ENCODE peak calls at places on chromosomes 5 and 9, in seven cellular contexts. H is HepG2, U is HCT116, N is H1, S is SK-N-SH, R is GM12878, A is K562. X is an unnamed sample.

GRCh38 chr5:124102491-124102890 is 590.5 kb downstream of the CSNK1G3 start:
- DNase-seq in S (no peak), U (no peak), A (no peak), R (no peak), N (no peak), H (no peak), X (no peak)

GRCh38 chr5:171336486-171337206 is 27.6 kb downstream of the TLX3 start:
- DNase-seq in S (no peak), U (peak; percentile 42), H (no peak), A (no peak), R (no peak), N (no peak), X (peak; percentile 72)

GRCh38 chr5:130992621-130993020 is 172.4 kb downstream of the HINT1 start:
- DNase-seq in S (no peak), R (no peak), A (no peak), U (no peak), N (no peak), H (no peak), X (no peak)

GRCh38 chr5:65209341-65209740 is 272.4 kb downstream of the ADAMTS6 start:
- DNase-seq in R (no peak), S (no peak), A (no peak), H (no peak), U (no peak), N (no peak), X (no peak)

GRCh38 chr9:108687360-108687981 is 168.3 kb downstream of the ACTL7B start:
- DNase-seq in H (no peak), A (no peak), R (no peak), N (no peak), U (no peak), S (no peak), X (no peak)

GRCh38 chr5:52693279-52693678 is 94.4 kb upstream of the ITGA1 start:
- DNase-seq in R (no peak), S (peak; percentile 12), H (peak; percentile 30), U (no peak), N (no peak), A (no peak), X (no peak)

GRCh38 chr9:33133186-33133585 is 34.0 kb downstream of the B4GALT1 start:
- DNase-seq in N (no peak), S (no peak), H (no peak), U (no peak), A (no peak), R (no peak), X (no peak)

GRCh38 chr9:94511134-94511942 is 43.5 kb upstream of the PCAT7 start:
- DNase-seq in R (no peak), N (no peak), H (peak; percentile 63), A (no peak), U (no peak), S (no peak), X (no peak)

GRCh38 chr9:93307468-93308157 is 123.7 kb downstream of the WNK2 start:
- DNase-seq in S (no peak), U (no peak), A (no peak), H (no peak), R (no peak), N (no peak), X (no peak)

GRCh38 chr5:119058979-119059529 is 11.8 kb upstream of the DMXL1 start:
- DNase-seq in R (no peak), S (no peak), H (no peak), N (no peak), A (no peak), U (no peak), X (no peak)

GRCh38 chr5:119067338-119067737 is 3.5 kb upstream of the DMXL1 start:
- DNase-seq in S (no peak), N (no peak), A (no peak), U (no peak), R (no peak), H (no peak), X (no peak)

GRCh38 chr5:119059740-119060255 is 11.1 kb upstream of the DMXL1 start:
- DNase-seq in R (no peak), U (no peak), S (no peak), N (no peak), H (no peak), A (peak; percentile 39), X (no peak)

DNA sequence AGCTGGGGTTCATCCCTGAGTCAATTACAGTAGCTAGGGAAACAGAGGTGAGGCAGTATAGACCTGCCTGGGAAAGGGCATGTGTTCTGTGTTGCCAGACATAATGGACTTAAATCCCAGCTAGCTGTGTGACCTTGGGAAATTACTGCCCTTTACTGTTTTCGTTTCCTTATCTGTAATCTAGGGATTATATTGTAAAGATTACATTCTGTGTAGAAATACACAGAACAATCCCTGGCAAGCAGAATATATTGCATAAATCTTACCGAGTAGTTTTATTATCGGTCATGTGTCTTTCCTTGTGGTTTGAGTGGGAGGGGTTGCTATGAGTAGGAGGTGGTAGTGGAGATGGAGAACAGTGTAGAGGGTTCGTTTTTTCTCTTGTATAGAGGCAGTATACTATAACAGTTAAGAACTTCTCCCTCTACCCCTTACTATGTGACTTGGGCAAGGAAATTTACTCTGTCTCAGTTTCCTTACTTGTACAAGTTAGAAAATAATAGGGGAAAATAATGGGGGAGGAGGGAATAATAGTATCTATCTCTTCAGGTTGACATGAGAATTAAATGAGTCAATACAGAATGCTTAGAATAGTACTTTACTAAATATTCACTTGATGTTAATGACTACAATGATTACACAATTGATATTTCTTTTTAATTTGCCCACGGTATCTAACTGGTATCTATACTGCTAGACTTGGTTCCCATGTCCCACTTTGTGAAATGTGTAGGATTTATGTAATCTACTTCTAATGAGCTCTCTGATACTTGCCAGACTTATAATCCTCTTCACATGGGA is 7.1 kb upstream of the DMXL1 start:
- DNase-seq in H (peak; percentile 63), U (no peak), N (no peak), A (peak; percentile 18), R (no peak), S (no peak), X (peak; percentile 15)
- TF ChIP-seq JUND in H (no peak), U (no peak), N (no peak), A (no peak), R (no peak), S (no peak), X (no peak)

GRCh38 chr9:137975936-137976565 is 98.5 kb downstream of the CACNA1B start:
- DNase-seq in H (no peak), S (no peak), U (no peak), A (no peak), N (no peak), R (no peak), X (no peak)
- TF ChIP-seq JUND in H (no peak), S (no peak), U (no peak), A (no peak), N (no peak), R (no peak), X (no peak)

GRCh38 chr9:74577956-74578355 is 80.8 kb downstream of the RORB start:
- DNase-seq in S (no peak), A (no peak), N (no peak), H (peak; percentile 9), U (peak; percentile 1), R (no peak), X (peak; percentile 20)
- TF ChIP-seq JUND in S (no peak), A (no peak), N (no peak), H (no peak), U (no peak), R (no peak), X (no peak)

GRCh38 chr5:103674739-103675138 is 112.2 kb upstream of the NUDT12 start:
- DNase-seq in H (no peak), U (no peak), S (no peak), A (no peak), R (no peak), N (no peak), X (no peak)
- TF ChIP-seq JUND in H (no peak), U (no peak), S (no peak), A (no peak), R (no peak), N (no peak), X (no peak)

DNA sequence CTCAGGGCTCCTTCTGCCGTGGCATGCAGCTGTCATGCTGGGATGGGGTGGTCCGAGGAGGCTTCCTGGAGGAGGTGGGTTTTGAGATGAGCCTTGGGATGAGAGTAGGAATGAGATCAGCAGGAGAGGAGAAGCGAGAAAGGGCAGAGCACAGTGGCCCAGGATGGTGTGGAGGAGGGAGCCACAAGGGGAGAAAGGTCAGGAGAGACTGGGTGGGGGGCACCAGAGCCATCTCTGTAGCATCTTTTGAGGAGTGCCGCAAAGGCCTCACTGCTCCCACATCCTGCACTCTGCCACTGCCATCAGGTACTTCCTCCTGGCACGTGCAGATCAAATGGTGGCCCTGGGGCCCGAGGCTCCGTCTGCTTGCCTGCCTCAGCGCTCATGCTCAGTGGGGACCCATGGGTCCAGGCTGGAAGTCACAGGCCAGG is 150.2 kb downstream of the MACROH2A1 start:
- DNase-seq in A (no peak), U (no peak), R (no peak), S (no peak), N (no peak), H (no peak), X (no peak)
- TF ChIP-seq JUND in A (no peak), U (no peak), R (no peak), S (no peak), N (no peak), H (no peak), X (no peak)

GRCh38 chr5:931570-932145 is 39.0 kb downstream of the TRIP13 start:
- DNase-seq in U (no peak), R (no peak), H (no peak), N (no peak), A (no peak), S (no peak), X (no peak)
- TF ChIP-seq JUND in U (no peak), R (no peak), H (no peak), N (no peak), A (no peak), S (no peak), X (no peak)

DNA sequence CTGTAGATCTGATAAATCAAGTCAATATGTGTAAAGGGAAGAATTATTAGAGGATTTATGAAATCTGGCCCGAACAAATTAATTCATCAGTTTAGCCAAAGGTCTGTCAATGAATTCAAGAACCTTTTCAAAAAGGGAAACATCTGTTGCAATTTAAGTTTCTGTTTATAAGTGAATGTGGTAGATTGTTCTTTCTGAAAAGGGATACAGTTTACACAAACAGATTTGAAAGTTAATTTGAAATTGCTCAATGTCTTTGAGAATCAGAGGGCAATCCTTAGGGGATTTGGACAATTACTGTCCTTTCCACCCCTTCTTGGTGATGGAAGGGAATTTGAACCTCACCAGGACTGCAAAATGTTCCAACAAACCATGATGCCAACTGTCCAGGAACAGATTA is 29.7 kb upstream of the ERCC6L2 start:
- DNase-seq in N (no peak), R (no peak), S (no peak), U (no peak), A (no peak), H (no peak), X (no peak)
- TF ChIP-seq JUND in N (no peak), R (no peak), S (no peak), U (no peak), A (no peak), H (no peak), X (no peak)